ENCODE peak calls at places on chromosomes 3 and 15, in nine cellular contexts. H is astrocyte, D is thoracic aorta, U is ovary, L is lower lobe of right lung, T is fibroblast of lung, E is body of pancreas, Z is left lung, F is GM23248. B is an unnamed sample.

GRCh38 chr15:53072077-53072476 is 281.9 kb upstream of the ONECUT1 start:
- DNase-seq in H (peak; percentile 45), D (no peak), U (no peak), L (no peak), T (peak; percentile 63), E (peak; percentile 95), Z (no peak), F (peak; percentile 23), B (peak; percentile 61)

GRCh38 chr3:3126477-3127431 is at the start of gene TRNT1:
- DNase-seq in H (peak; percentile 84), D (peak; percentile 93), U (peak; percentile 95), L (peak; percentile 98), T (peak; percentile 92), E (peak; percentile 97), Z (peak; percentile 99), F (peak; percentile 99), B (peak; percentile 97)

GRCh38 chr15:101615986-101616848 is 36.0 kb downstream of the TM2D3 start:
- DNase-seq in H (peak; percentile 63), D (no peak), U (peak; percentile 81), L (no peak), T (peak; percentile 71), E (peak; percentile 52), Z (peak; percentile 80), F (peak; percentile 93), B (peak; percentile 77)

GRCh38 chr3:134677196-134677986 is 26.6 kb upstream of the KY start:
- DNase-seq in H (no peak), D (no peak), U (no peak), L (peak; percentile 51), T (no peak), E (no peak), Z (no peak), F (peak; percentile 35), B (peak; percentile 38)

GRCh38 chr3:191391873-191392808 is 61.8 kb upstream of the UTS2B start:
- DNase-seq in H (no peak), D (no peak), U (no peak), L (no peak), T (no peak), E (no peak), Z (no peak), F (no peak), B (no peak)

GRCh38 chr3:168157301-168157700 is 61.6 kb upstream of the GOLIM4 start:
- DNase-seq in H (no peak), D (no peak), U (no peak), L (no peak), T (no peak), E (no peak), Z (no peak), F (no peak), B (no peak)

GRCh38 chr15:101255615-101256350 is 3.9 kb upstream of the CHSY1 start:
- DNase-seq in H (peak; percentile 92), D (no peak), U (peak; percentile 43), L (no peak), T (peak; percentile 92), E (no peak), Z (no peak), F (peak; percentile 28), B (peak; percentile 63)

GRCh38 chr3:73502609-73503560 is 121.9 kb downstream of the PDZRN3 start:
- DNase-seq in H (peak; percentile 92), D (no peak), U (peak; percentile 76), L (no peak), T (peak; percentile 93), E (peak; percentile 82), Z (no peak), F (peak; percentile 88), B (peak; percentile 74)

GRCh38 chr15:99331366-99331765 is 80.1 kb downstream of the LRRC28 start:
- DNase-seq in H (peak; percentile 50), D (no peak), U (no peak), L (no peak), T (peak; percentile 68), E (no peak), Z (no peak), F (peak; percentile 29), B (no peak)

GRCh38 chr15:22240403-22240802 is 160.1 kb downstream of the OR4M2 start:
- DNase-seq in H (no peak), D (no peak), U (no peak), L (no peak), T (no peak), E (no peak), Z (no peak), F (no peak), B (no peak)
- H3K9me3 ChIP-seq in H (peaks cover 8% of the 10 kb centered on the region), D (no peaks in the 10 kb centered on the region), U (no peaks in the 10 kb centered on the region), L (no peaks in the 10 kb centered on the region), T (peaks cover 3% of the 10 kb centered on the region), E (no peaks in the 10 kb centered on the region), Z (no peaks in the 10 kb centered on the region), F (peaks cover 3% of the 10 kb centered on the region), B (no peaks in the 10 kb centered on the region)

GRCh38 chr3:5195605-5196004 is 8.1 kb downstream of the EDEM1 start:
- DNase-seq in H (peak; percentile 20), D (no peak), U (no peak), L (peak; percentile 67), T (peak; percentile 31), E (no peak), Z (no peak), F (peak; percentile 47), B (peak; percentile 41)
- H3K27ac ChIP-seq in H (peak overlapping the region; percentile 51), D (no peak overlapping the region), U (no peak overlapping the region), L (peak overlapping the region; percentile 34), T (peak overlapping the region; percentile 35), E (no peak overlapping the region), Z (peak overlapping the region; percentile 72), F (peak overlapping the region; percentile 89), B (peak overlapping the region; percentile 75)

DNA sequence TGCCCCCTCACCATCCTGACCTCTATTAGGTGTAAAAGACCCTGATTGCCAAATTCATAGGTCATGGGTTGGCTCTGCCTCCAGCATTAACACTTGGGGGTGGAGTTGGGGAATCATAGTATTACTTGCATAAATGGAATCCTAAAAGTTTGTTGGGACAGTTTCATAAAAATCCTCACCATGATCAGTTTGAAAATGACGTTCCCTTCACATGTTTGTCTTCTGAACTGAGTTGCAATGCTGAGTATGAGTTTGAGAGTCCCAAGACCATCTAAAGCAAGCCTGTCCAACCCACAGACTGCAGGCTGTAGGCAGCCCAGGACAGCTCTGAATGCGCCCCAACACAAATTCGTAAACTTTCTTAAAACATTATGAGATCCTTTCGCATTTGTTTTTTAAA is 36.9 kb downstream of the FLNB start:
- DNase-seq in H (no peak), D (no peak), U (no peak), L (no peak), T (no peak), E (no peak), Z (no peak), F (peak; percentile 77), B (no peak)
- H3K4me1 ChIP-seq in H (peaks cover 80% of the 10 kb centered on the region), D (peaks cover 47% of the 10 kb centered on the region), U (peaks cover 17% of the 10 kb centered on the region), L (peaks cover 75% of the 10 kb centered on the region), T (peaks cover 52% of the 10 kb centered on the region), E (peaks cover 67% of the 10 kb centered on the region), Z (peaks cover 34% of the 10 kb centered on the region), F (peaks cover 94% of the 10 kb centered on the region), B (peaks cover 18% of the 10 kb centered on the region)

DNA sequence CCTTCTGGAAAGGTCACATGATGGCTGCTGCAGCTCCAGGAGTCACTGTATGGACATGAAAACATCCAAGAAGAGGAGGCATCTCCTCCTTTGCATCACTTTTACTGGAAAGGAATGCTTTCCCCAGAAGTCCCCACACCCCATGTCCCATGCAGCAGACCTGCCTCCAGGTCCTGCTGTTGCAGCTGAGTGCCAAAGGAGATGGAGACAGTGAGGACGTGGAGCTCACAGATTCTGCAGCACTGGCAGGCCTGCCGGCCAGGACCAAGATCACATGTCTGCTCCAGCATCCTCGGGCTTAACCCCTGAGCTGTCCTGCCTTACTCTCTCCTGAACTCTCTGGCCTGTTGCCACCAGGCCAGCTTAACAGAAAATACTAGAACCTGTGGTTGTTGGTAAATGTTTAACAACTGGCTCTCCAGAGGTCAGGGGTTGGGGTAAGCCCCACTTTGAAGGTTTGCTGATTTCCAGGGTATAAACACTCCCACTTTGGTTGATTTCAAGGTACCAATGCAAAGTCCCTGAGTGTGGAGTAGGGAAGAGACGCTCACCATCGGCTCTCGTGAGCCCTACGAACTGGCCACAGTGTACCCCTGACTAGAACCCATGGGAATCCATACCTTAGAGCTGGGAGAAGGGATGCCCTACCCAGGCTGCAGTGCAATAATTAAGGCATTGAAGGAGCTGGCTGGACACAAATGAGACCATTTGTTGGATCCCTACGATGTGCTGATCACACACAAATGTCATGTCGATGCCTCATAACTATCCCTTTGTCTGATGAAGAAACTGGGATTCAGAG is 147.8 kb downstream of the OR4M2 start:
- DNase-seq in H (no peak), D (no peak), U (no peak), L (no peak), T (no peak), E (no peak), Z (no peak), F (no peak), B (no peak)
- H3K9me3 ChIP-seq in H (peaks cover 33% of the 10 kb centered on the region), D (no peaks in the 10 kb centered on the region), U (no peaks in the 10 kb centered on the region), L (no peaks in the 10 kb centered on the region), T (peaks cover 8% of the 10 kb centered on the region), E (no peaks in the 10 kb centered on the region), Z (no peaks in the 10 kb centered on the region), F (no peaks in the 10 kb centered on the region), B (no peaks in the 10 kb centered on the region)

GRCh38 chr15:28984421-28985375 is 98.9 kb downstream of the APBA2 start:
- DNase-seq in H (peak; percentile 64), D (no peak), U (peak; percentile 21), L (no peak), T (peak; percentile 71), E (no peak), Z (peak; percentile 39), F (peak; percentile 9), B (no peak)
- H3K27ac ChIP-seq in H (no peak overlapping the region), D (no peak overlapping the region), U (no peak overlapping the region), L (no peak overlapping the region), T (peak overlapping the region; percentile 35), E (no peak overlapping the region), Z (no peak overlapping the region), F (no peak overlapping the region), B (peak overlapping the region; percentile 65)

DNA sequence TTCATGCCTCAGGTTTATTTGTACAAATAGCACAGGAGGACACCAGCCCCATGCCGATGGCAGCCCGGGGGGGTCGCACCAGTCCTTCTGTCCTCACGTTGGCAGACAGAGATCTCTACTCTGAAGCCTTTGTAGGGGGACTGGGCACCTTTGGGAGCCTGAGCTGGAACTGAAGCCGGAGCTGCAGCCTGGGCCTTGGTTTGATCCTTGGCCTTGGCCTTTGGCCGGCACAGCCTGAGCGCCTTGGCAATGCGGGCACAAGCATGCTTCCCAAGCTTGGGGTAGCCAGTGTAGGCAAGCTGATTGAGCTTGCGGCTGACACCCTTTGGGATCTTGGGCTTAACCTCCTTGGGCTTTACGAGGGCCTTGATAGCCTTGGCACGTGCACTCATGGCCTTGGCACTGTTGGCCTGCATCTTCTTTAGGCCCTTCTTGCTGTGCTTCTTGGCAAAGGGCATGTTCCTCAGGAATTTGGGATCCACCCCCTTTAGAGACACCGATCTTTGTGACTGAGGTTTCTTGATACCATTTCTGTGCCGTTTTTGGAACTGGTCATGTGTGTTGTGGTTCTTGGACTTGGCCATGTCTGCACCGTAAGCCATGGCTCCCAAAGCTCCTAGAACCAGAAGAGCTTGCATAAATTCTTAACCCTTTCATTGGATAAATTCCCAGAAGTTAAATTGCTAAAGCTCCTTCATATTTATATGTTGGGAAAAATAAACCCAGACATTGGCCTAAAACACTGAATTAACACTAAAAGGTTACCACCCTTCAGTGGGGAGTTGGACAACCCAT is 33.4 kb upstream of the UACA start:
- DNase-seq in H (no peak), D (no peak), U (no peak), L (no peak), T (no peak), E (no peak), Z (no peak), F (no peak), B (no peak)
- H3K4me1 ChIP-seq in H (peaks cover 74% of the 10 kb centered on the region), D (peaks cover 12% of the 10 kb centered on the region), U (peaks cover 11% of the 10 kb centered on the region), L (peaks cover 25% of the 10 kb centered on the region), T (peaks cover 53% of the 10 kb centered on the region), E (peaks cover 11% of the 10 kb centered on the region), Z (peaks cover 9% of the 10 kb centered on the region), F (peaks cover 71% of the 10 kb centered on the region), B (no peaks in the 10 kb centered on the region)

GRCh38 chr15:61086001-61086400 is 143.1 kb downstream of the RORA start:
- DNase-seq in H (no peak), D (no peak), U (no peak), L (no peak), T (no peak), E (no peak), Z (no peak), F (no peak), B (no peak)
- H3K9me3 ChIP-seq in H (no peaks in the 10 kb centered on the region), D (no peaks in the 10 kb centered on the region), U (no peaks in the 10 kb centered on the region), L (no peaks in the 10 kb centered on the region), T (no peaks in the 10 kb centered on the region), E (no peaks in the 10 kb centered on the region), Z (no peaks in the 10 kb centered on the region), F (no peaks in the 10 kb centered on the region), B (no peaks in the 10 kb centered on the region)

B was measured in adrenal gland.